ENCODE peak calls at places on chromosomes 6 and 20, in five cellular contexts. V is heart left ventricle, W is uterus, C is right lobe of liver, M is breast epithelium. J is an unnamed sample.

GRCh38 chr20:8449120-8449519 is 317.1 kb downstream of the PLCB1 start:
- DNase-seq in V (no peak), W (no peak), C (no peak), M (no peak), J (no peak)

GRCh38 chr6:8108031-8108660 is 5.8 kb upstream of the EEF1E1 start:
- DNase-seq in V (no peak), W (no peak), C (no peak), M (no peak), J (peak; percentile 83)

GRCh38 chr6:1524040-1524480 is 85.7 kb upstream of the FOXC1 start:
- DNase-seq in V (peak; percentile 57), W (peak; percentile 36), C (peak; percentile 78), M (peak; percentile 73), J (peak; percentile 85)

GRCh38 chr6:3228046-3228671 is 706 bp upstream of the TUBB2B start:
- DNase-seq in V (no peak), W (no peak), C (no peak), M (no peak), J (no peak)

GRCh38 chr6:51927450-51927849 is 160.0 kb downstream of the PKHD1 start:
- DNase-seq in V (no peak), W (no peak), C (no peak), M (no peak), J (no peak)

GRCh38 chr6:133923938-133924593 is 29.0 kb upstream of the TBPL1 start:
- DNase-seq in V (peak; percentile 53), W (peak; percentile 64), C (no peak), M (no peak), J (peak; percentile 70)

GRCh38 chr20:64093013-64093503 is 8.9 kb upstream of the LKAAEAR1 start:
- DNase-seq in V (no peak), W (no peak), C (no peak), M (no peak), J (no peak)

GRCh38 chr20:56922497-56922896 is 293.4 kb downstream of the TFAP2C start:
- DNase-seq in V (no peak), W (no peak), C (no peak), M (no peak), J (no peak)

GRCh38 chr6:90890681-90891337 is 303.9 kb upstream of the MAP3K7 start:
- DNase-seq in V (no peak), W (no peak), C (no peak), M (no peak), J (no peak)

GRCh38 chr20:25022680-25023079 is 30.1 kb upstream of the APMAP start:
- DNase-seq in V (no peak), W (no peak), C (no peak), M (peak; percentile 83), J (peak; percentile 89)

GRCh38 chr6:137233561-137234504 is 14.6 kb upstream of the IFNGR1 start:
- DNase-seq in V (peak; percentile 59), W (peak; percentile 37), C (no peak), M (no peak), J (peak; percentile 40)

GRCh38 chr6:37554480-37554819 is 54.8 kb upstream of the CCDC167 start:
- DNase-seq in V (no peak), W (no peak), C (no peak), M (no peak), J (peak; percentile 80)

GRCh38 chr6:34795836-34796425 is 4.0 kb downstream of the BLTP3A start:
- DNase-seq in V (no peak), W (no peak), C (no peak), M (no peak), J (no peak)

GRCh38 chr20:16007978-16008377 is 565.3 kb downstream of the KIF16B start:
- DNase-seq in V (no peak), W (no peak), C (no peak), M (no peak), J (no peak)

GRCh38 chr6:75282706-75283105 is 1.9 kb downstream of the TMEM30A start:
- DNase-seq in V (no peak), W (no peak), C (no peak), M (no peak), J (no peak)

GRCh38 chr20:11891081-11891826 is 26.4 kb upstream of the BTBD3 start:
- DNase-seq in V (peak; percentile 77), W (peak; percentile 59), C (peak; percentile 64), M (no peak), J (peak; percentile 39)

GRCh38 chr6:137171824-137172733 is 1.4 kb downstream of the IL22RA2 start:
- DNase-seq in V (no peak), W (no peak), C (no peak), M (no peak), J (no peak)

GRCh38 chr20:63775096-63775978 is 35.8 kb downstream of the SLC2A4RG start:
- DNase-seq in V (no peak), W (peak; percentile 60), C (no peak), M (no peak), J (no peak)

GRCh38 chr6:37807656-37808055 is 11.9 kb upstream of the ZFAND3 start:
- DNase-seq in V (no peak), W (no peak), C (no peak), M (no peak), J (no peak)

GRCh38 chr6:71127374-71127773 is 161.2 kb upstream of the OGFRL1 start:
- DNase-seq in V (no peak), W (no peak), C (no peak), M (no peak), J (no peak)

GRCh38 chr20:56372850-56373249 is 14.1 kb downstream of the FAM210B start:
- DNase-seq in V (no peak), W (no peak), C (no peak), M (no peak), J (no peak)

GRCh38 chr6:113936093-113936934 is 34.6 kb downstream of the HDAC2 start:
- DNase-seq in V (no peak), W (no peak), C (no peak), M (no peak), J (peak; percentile 31)

GRCh38 chr6:148272597-148272996 is 70.0 kb upstream of the SASH1 start:
- DNase-seq in V (no peak), W (no peak), C (no peak), M (no peak), J (no peak)
- TF ChIP-seq CTCF in V (no peak), W (no peak), C (no peak), M (no peak), J (no peak)

GRCh38 chr20:43899274-43899878 is 15.3 kb upstream of the TOX2 start:
- DNase-seq in V (no peak), W (no peak), C (no peak), M (no peak), J (no peak)
- H3K27ac ChIP-seq in V (no peak overlapping the region), W (no peak overlapping the region), C (no peak overlapping the region), M (no peak overlapping the region), J (no peak overlapping the region)

DNA sequence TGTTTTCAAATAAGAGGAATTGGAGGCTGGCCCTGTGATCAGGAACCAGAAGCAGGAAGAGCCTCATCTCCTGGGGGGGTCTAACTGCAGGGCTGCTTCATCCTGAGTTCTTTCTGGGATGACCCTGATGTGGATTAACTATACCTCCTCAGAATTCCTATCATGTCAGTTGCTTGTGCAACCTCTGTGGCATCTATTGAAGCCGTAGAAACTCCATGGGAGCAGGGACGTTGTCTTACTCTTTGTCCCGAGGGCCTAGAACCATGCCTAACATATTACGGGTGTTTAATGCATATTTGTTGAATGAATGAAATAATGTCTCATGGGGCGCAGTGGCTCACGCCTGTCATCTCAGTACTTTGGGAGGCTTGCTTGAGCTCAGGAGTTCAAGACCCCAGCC is 110.1 kb upstream of the AGPAT4 start:
- DNase-seq in V (no peak), W (no peak), C (no peak), M (no peak), J (no peak)
- TF ChIP-seq CTCF in V (no peak), W (no peak), C (no peak), M (no peak), J (no peak)

GRCh38 chr20:59007758-59008511 is 881 bp upstream of the CTSZ start:
- DNase-seq in V (peak; percentile 51), W (peak; percentile 25), C (peak; percentile 71), M (peak; percentile 42), J (no peak)
- H3K27ac ChIP-seq in V (peak overlapping the region; percentile 82), W (peak overlapping the region; percentile 80), C (peak overlapping the region; percentile 98), M (peak overlapping the region; percentile 93), J (peak overlapping the region; percentile 76)

GRCh38 chr6:142845624-142846458 is 99.1 kb downstream of the HIVEP2 start:
- DNase-seq in V (peak; percentile 91), W (peak; percentile 75), C (peak; percentile 95), M (peak; percentile 79), J (no peak)
- TF ChIP-seq CTCF in V (no peak), W (no peak), C (peak; percentile 10), M (no peak), J (no peak)

DNA sequence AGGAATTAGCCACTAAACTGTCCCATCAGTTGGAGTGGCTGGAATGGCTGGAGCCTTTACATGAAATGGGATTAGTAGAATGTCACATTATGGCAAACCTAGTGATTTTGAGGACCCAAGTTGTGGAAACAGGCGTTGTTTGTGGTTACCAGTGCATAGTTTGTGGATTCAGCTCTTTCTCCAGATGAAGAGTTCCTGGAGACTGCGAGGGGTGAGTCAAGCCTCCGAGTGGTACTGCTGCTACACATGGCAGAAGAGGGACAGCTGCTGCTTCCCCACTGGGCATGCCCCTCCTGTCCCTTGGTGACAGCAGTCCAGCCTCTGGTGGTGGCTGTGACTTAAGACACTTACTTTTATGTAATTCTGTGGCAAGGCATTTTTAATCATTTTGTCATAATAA is 94.2 kb upstream of the SCP2D1 start:
- DNase-seq in V (no peak), W (no peak), C (no peak), M (no peak), J (no peak)
- H3K27ac ChIP-seq in V (no peak overlapping the region), W (no peak overlapping the region), C (no peak overlapping the region), M (no peak overlapping the region), J (no peak overlapping the region)